ENCODE peak calls at places on chromosomes 5 and 9, in six cellular contexts. T is AG20443; N is endothelial cell; W is substantia nigra; D is CD8-positive, alpha-beta memory T cell; V is HFFc6. Z is an unnamed sample.

GRCh38 chr9:84554069-84554659 is 115.4 kb upstream of the NTRK2 start:
- DNase-seq in W (no peak), V (no peak), T (no peak), D (no peak), N (no peak), Z (no peak)

GRCh38 chr5:124790261-124790894 is 43.9 kb upstream of the ZNF608 start:
- DNase-seq in W (no peak), V (no peak), T (no peak), D (no peak), N (no peak), Z (no peak)

GRCh38 chr5:14560091-14560595 is 21.4 kb upstream of the OTULINL start:
- DNase-seq in W (no peak), D (no peak), V (no peak), T (no peak), N (no peak), Z (no peak)

GRCh38 chr9:118785456-118785855 is 583.8 kb downstream of the BRINP1 start:
- DNase-seq in N (no peak), D (no peak), V (no peak), T (no peak), W (no peak), Z (no peak)

GRCh38 chr9:131610231-131610761 is 65.0 kb downstream of the PRRT1B start:
- DNase-seq in W (no peak), V (peak; percentile 11), T (peak; percentile 88), N (no peak), D (no peak), Z (no peak)

GRCh38 chr5:76590027-76590426 is 33.2 kb downstream of the F2RL2 start:
- DNase-seq in N (no peak), V (no peak), T (no peak), D (no peak), W (no peak), Z (no peak)

GRCh38 chr9:134848504-134848903 is 32.1 kb upstream of the FCN2 start:
- DNase-seq in D (no peak), W (no peak), V (no peak), N (no peak), T (no peak), Z (no peak)

GRCh38 chr9:91150273-91151013 is 211.3 kb downstream of the AUH start:
- DNase-seq in V (no peak), T (no peak), D (no peak), N (no peak), W (no peak), Z (no peak)

GRCh38 chr9:132485454-132485853 is 75.4 kb downstream of the CFAP77 start:
- DNase-seq in W (no peak), N (no peak), T (no peak), D (no peak), V (no peak), Z (no peak)

GRCh38 chr9:133122167-133122550 is 1.1 kb upstream of the RALGDS start:
- DNase-seq in D (no peak), N (no peak), W (no peak), V (no peak), T (no peak), Z (no peak)

GRCh38 chr5:137148128-137148527 is 351.0 kb downstream of the SPOCK1 start:
- DNase-seq in D (no peak), V (no peak), W (no peak), N (no peak), T (no peak), Z (no peak)

GRCh38 chr9:122392284-122392683 is 21.5 kb downstream of the PTGS1 start:
- DNase-seq in T (no peak), W (no peak), D (no peak), N (peak; percentile 1), V (no peak), Z (no peak)

GRCh38 chr5:109452661-109453060 is 42.9 kb upstream of the PJA2 start:
- DNase-seq in T (no peak), W (no peak), D (no peak), N (no peak), V (no peak), Z (no peak)

GRCh38 chr9:93677061-93677571 is 100.7 kb downstream of the PHF2 start:
- DNase-seq in W (no peak), V (no peak), D (no peak), N (peak; percentile 1), T (no peak), Z (peak; percentile 15)

GRCh38 chr9:132637351-132637750 is 32.4 kb downstream of the DDX31 start:
- DNase-seq in N (no peak), V (no peak), T (no peak), W (no peak), D (no peak), Z (no peak)

GRCh38 chr9:15157371-15157770 is 149.6 kb downstream of the TTC39B start:
- DNase-seq in V (no peak), W (no peak), N (no peak), T (no peak), D (no peak), Z (no peak)

GRCh38 chr9:131734165-131734610 is 5.7 kb downstream of the RAPGEF1 start:
- DNase-seq in D (peak; percentile 58), W (no peak), N (no peak), V (no peak), T (no peak), Z (no peak)

GRCh38 chr5:144406463-144406862 is 235.8 kb downstream of the KCTD16 start:
- DNase-seq in V (no peak), D (no peak), N (no peak), T (no peak), W (no peak), Z (no peak)

GRCh38 chr9:17401858-17402257 is 177.0 kb upstream of the SH3GL2 start:
- DNase-seq in N (no peak), T (no peak), D (no peak), W (no peak), V (no peak), Z (no peak)

GRCh38 chr9:130282000-130282700 is 16.6 kb downstream of the HMCN2 start:
- DNase-seq in D (no peak), N (no peak), T (no peak), W (no peak), V (no peak), Z (no peak)

GRCh38 chr5:148776780-148777179 is 49.6 kb upstream of the ADRB2 start:
- DNase-seq in D (no peak), N (no peak), V (peak; percentile 85), W (no peak), T (peak; percentile 93), Z (no peak)

GRCh38 chr9:136629879-136630661 is 32.6 kb upstream of the EGFL7 start:
- DNase-seq in D (peak; percentile 43), V (no peak), N (peak; percentile 86), W (no peak), T (peak; percentile 63), Z (peak; percentile 84)

GRCh38 chr5:2173067-2173466 is 290.3 kb upstream of the IRX4 start:
- DNase-seq in W (no peak), N (no peak), T (no peak), V (no peak), D (no peak), Z (no peak)

GRCh38 chr5:98899456-98899855 is 29.4 kb downstream of the CHD1 start:
- DNase-seq in D (no peak), V (no peak), W (no peak), N (no peak), T (no peak), Z (no peak)

Z was measured in H9.